ENCODE peak calls at places on chromosomes 5 and 9, in six cellular contexts. One of them, this sample, is unnamed.

GRCh38 chr5:1020461-1020961 is 11.9 kb downstream of the NKD2 start:
- DNase-seq in BJ: no peak
- DNase-seq in stimulated activated effector memory CD8-positive, alpha-beta T cell treated with anti-CD3 and anti-CD28 coated beads, Interleukin-12 subunit alpha, Interleukin-12 subunit beta, amount 100 ng/mL, for 72 hours: no peak
- DNase-seq in stimulated activated CD4-positive, alpha-beta T cell treated with anti-CD3 and anti-CD28 coated beads, Interleukin-2, amount 100 ng/mL, for 24 hours: no peak
- DNase-seq in sciatic nerve: no peak
- DNase-seq in NCI-H1092 treated with DMSO at 0.1 percent for 48 hours: no peak
- DNase-seq in this sample: no peak

GRCh38 chr5:103490340-103490739 is 72.2 kb downstream of the NUDT12 start:
- DNase-seq in stimulated activated CD4-positive, alpha-beta T cell treated with anti-CD3 and anti-CD28 coated beads, Interleukin-2, amount 100 ng/mL, for 24 hours: no peak
- DNase-seq in sciatic nerve: no peak
- DNase-seq in NCI-H1092 treated with DMSO at 0.1 percent for 48 hours: no peak
- DNase-seq in BJ: no peak
- DNase-seq in stimulated activated effector memory CD8-positive, alpha-beta T cell treated with anti-CD3 and anti-CD28 coated beads, Interleukin-12 subunit alpha, Interleukin-12 subunit beta, amount 100 ng/mL, for 72 hours: no peak
- DNase-seq in this sample: no peak

GRCh38 chr5:60810438-60811085 is 33.5 kb downstream of the ELOVL7 start:
- DNase-seq in stimulated activated effector memory CD8-positive, alpha-beta T cell treated with anti-CD3 and anti-CD28 coated beads, Interleukin-12 subunit alpha, Interleukin-12 subunit beta, amount 100 ng/mL, for 72 hours: no peak
- DNase-seq in stimulated activated CD4-positive, alpha-beta T cell treated with anti-CD3 and anti-CD28 coated beads, Interleukin-2, amount 100 ng/mL, for 24 hours: no peak
- DNase-seq in BJ: no peak
- DNase-seq in sciatic nerve: no peak
- DNase-seq in NCI-H1092 treated with DMSO at 0.1 percent for 48 hours: no peak
- DNase-seq in this sample: no peak

GRCh38 chr5:17360879-17361278 is 137.2 kb upstream of the TAF11L2 start:
- DNase-seq in stimulated activated effector memory CD8-positive, alpha-beta T cell treated with anti-CD3 and anti-CD28 coated beads, Interleukin-12 subunit alpha, Interleukin-12 subunit beta, amount 100 ng/mL, for 72 hours: no peak
- DNase-seq in BJ: no peak
- DNase-seq in sciatic nerve: no peak
- DNase-seq in stimulated activated CD4-positive, alpha-beta T cell treated with anti-CD3 and anti-CD28 coated beads, Interleukin-2, amount 100 ng/mL, for 24 hours: no peak
- DNase-seq in NCI-H1092 treated with DMSO at 0.1 percent for 48 hours: no peak
- DNase-seq in this sample: no peak

GRCh38 chr9:128349125-128349524 is 8.8 kb downstream of the SLC27A4 start:
- DNase-seq in NCI-H1092 treated with DMSO at 0.1 percent for 48 hours: no peak
- DNase-seq in stimulated activated CD4-positive, alpha-beta T cell treated with anti-CD3 and anti-CD28 coated beads, Interleukin-2, amount 100 ng/mL, for 24 hours: no peak
- DNase-seq in sciatic nerve: no peak
- DNase-seq in stimulated activated effector memory CD8-positive, alpha-beta T cell treated with anti-CD3 and anti-CD28 coated beads, Interleukin-12 subunit alpha, Interleukin-12 subunit beta, amount 100 ng/mL, for 72 hours: no peak
- DNase-seq in BJ: no peak
- DNase-seq in this sample: no peak

GRCh38 chr5:170631471-170632195 is 127.8 kb downstream of the KCNIP1 start:
- DNase-seq in stimulated activated effector memory CD8-positive, alpha-beta T cell treated with anti-CD3 and anti-CD28 coated beads, Interleukin-12 subunit alpha, Interleukin-12 subunit beta, amount 100 ng/mL, for 72 hours: no peak
- DNase-seq in BJ: no peak
- DNase-seq in sciatic nerve: peak
- DNase-seq in NCI-H1092 treated with DMSO at 0.1 percent for 48 hours: no peak
- DNase-seq in stimulated activated CD4-positive, alpha-beta T cell treated with anti-CD3 and anti-CD28 coated beads, Interleukin-2, amount 100 ng/mL, for 24 hours: no peak
- DNase-seq in this sample: no peak

GRCh38 chr9:134135343-134136116 is at the start of gene WDR5:
- DNase-seq in BJ: no peak
- DNase-seq in sciatic nerve: peak
- DNase-seq in stimulated activated CD4-positive, alpha-beta T cell treated with anti-CD3 and anti-CD28 coated beads, Interleukin-2, amount 100 ng/mL, for 24 hours: peak
- DNase-seq in stimulated activated effector memory CD8-positive, alpha-beta T cell treated with anti-CD3 and anti-CD28 coated beads, Interleukin-12 subunit alpha, Interleukin-12 subunit beta, amount 100 ng/mL, for 72 hours: peak
- DNase-seq in NCI-H1092 treated with DMSO at 0.1 percent for 48 hours: peak
- DNase-seq in this sample: peak

GRCh38 chr5:132822650-132823480 is 7.6 kb downstream of the SHROOM1 start:
- DNase-seq in stimulated activated CD4-positive, alpha-beta T cell treated with anti-CD3 and anti-CD28 coated beads, Interleukin-2, amount 100 ng/mL, for 24 hours: no peak
- DNase-seq in sciatic nerve: no peak
- DNase-seq in BJ: no peak
- DNase-seq in NCI-H1092 treated with DMSO at 0.1 percent for 48 hours: no peak
- DNase-seq in stimulated activated effector memory CD8-positive, alpha-beta T cell treated with anti-CD3 and anti-CD28 coated beads, Interleukin-12 subunit alpha, Interleukin-12 subunit beta, amount 100 ng/mL, for 72 hours: no peak
- DNase-seq in this sample: no peak

GRCh38 chr5:20166496-20166895 is 178.5 kb upstream of the CDH18 start:
- DNase-seq in BJ: no peak
- DNase-seq in sciatic nerve: no peak
- DNase-seq in NCI-H1092 treated with DMSO at 0.1 percent for 48 hours: peak
- DNase-seq in stimulated activated CD4-positive, alpha-beta T cell treated with anti-CD3 and anti-CD28 coated beads, Interleukin-2, amount 100 ng/mL, for 24 hours: no peak
- DNase-seq in stimulated activated effector memory CD8-positive, alpha-beta T cell treated with anti-CD3 and anti-CD28 coated beads, Interleukin-12 subunit alpha, Interleukin-12 subunit beta, amount 100 ng/mL, for 72 hours: no peak
- DNase-seq in this sample: no peak

GRCh38 chr5:37054391-37054790 is 177.8 kb downstream of the NIPBL start:
- DNase-seq in sciatic nerve: no peak
- DNase-seq in NCI-H1092 treated with DMSO at 0.1 percent for 48 hours: no peak
- DNase-seq in BJ: no peak
- DNase-seq in stimulated activated effector memory CD8-positive, alpha-beta T cell treated with anti-CD3 and anti-CD28 coated beads, Interleukin-12 subunit alpha, Interleukin-12 subunit beta, amount 100 ng/mL, for 72 hours: no peak
- DNase-seq in stimulated activated CD4-positive, alpha-beta T cell treated with anti-CD3 and anti-CD28 coated beads, Interleukin-2, amount 100 ng/mL, for 24 hours: no peak
- DNase-seq in this sample: no peak

GRCh38 chr9:74379718-74380117 is 117.4 kb upstream of the RORB start:
- DNase-seq in NCI-H1092 treated with DMSO at 0.1 percent for 48 hours: peak
- DNase-seq in sciatic nerve: no peak
- DNase-seq in stimulated activated effector memory CD8-positive, alpha-beta T cell treated with anti-CD3 and anti-CD28 coated beads, Interleukin-12 subunit alpha, Interleukin-12 subunit beta, amount 100 ng/mL, for 72 hours: no peak
- DNase-seq in BJ: no peak
- DNase-seq in stimulated activated CD4-positive, alpha-beta T cell treated with anti-CD3 and anti-CD28 coated beads, Interleukin-2, amount 100 ng/mL, for 24 hours: no peak
- DNase-seq in this sample: no peak

GRCh38 chr9:114452219-114453169 is 52.8 kb downstream of the WHRN start:
- DNase-seq in sciatic nerve: no peak
- DNase-seq in BJ: no peak
- DNase-seq in stimulated activated effector memory CD8-positive, alpha-beta T cell treated with anti-CD3 and anti-CD28 coated beads, Interleukin-12 subunit alpha, Interleukin-12 subunit beta, amount 100 ng/mL, for 72 hours: no peak
- DNase-seq in stimulated activated CD4-positive, alpha-beta T cell treated with anti-CD3 and anti-CD28 coated beads, Interleukin-2, amount 100 ng/mL, for 24 hours: no peak
- DNase-seq in NCI-H1092 treated with DMSO at 0.1 percent for 48 hours: peak
- DNase-seq in this sample: no peak

GRCh38 chr9:6703898-6704639 is 53.7 kb upstream of the KDM4C start:
- DNase-seq in NCI-H1092 treated with DMSO at 0.1 percent for 48 hours: peak
- DNase-seq in BJ: no peak
- DNase-seq in sciatic nerve: peak
- DNase-seq in stimulated activated CD4-positive, alpha-beta T cell treated with anti-CD3 and anti-CD28 coated beads, Interleukin-2, amount 100 ng/mL, for 24 hours: peak
- DNase-seq in stimulated activated effector memory CD8-positive, alpha-beta T cell treated with anti-CD3 and anti-CD28 coated beads, Interleukin-12 subunit alpha, Interleukin-12 subunit beta, amount 100 ng/mL, for 72 hours: peak
- DNase-seq in this sample: peak

GRCh38 chr5:131795128-131795719 is 1.6 kb downstream of the FNIP1 start:
- DNase-seq in NCI-H1092 treated with DMSO at 0.1 percent for 48 hours: no peak
- DNase-seq in sciatic nerve: no peak
- DNase-seq in stimulated activated effector memory CD8-positive, alpha-beta T cell treated with anti-CD3 and anti-CD28 coated beads, Interleukin-12 subunit alpha, Interleukin-12 subunit beta, amount 100 ng/mL, for 72 hours: no peak
- DNase-seq in BJ: no peak
- DNase-seq in stimulated activated CD4-positive, alpha-beta T cell treated with anti-CD3 and anti-CD28 coated beads, Interleukin-2, amount 100 ng/mL, for 24 hours: no peak
- DNase-seq in this sample: no peak

GRCh38 chr9:38681747-38682227 is 38.1 kb downstream of the FAM240B start:
- DNase-seq in sciatic nerve: no peak
- DNase-seq in BJ: peak
- DNase-seq in NCI-H1092 treated with DMSO at 0.1 percent for 48 hours: no peak
- DNase-seq in stimulated activated effector memory CD8-positive, alpha-beta T cell treated with anti-CD3 and anti-CD28 coated beads, Interleukin-12 subunit alpha, Interleukin-12 subunit beta, amount 100 ng/mL, for 72 hours: no peak
- DNase-seq in stimulated activated CD4-positive, alpha-beta T cell treated with anti-CD3 and anti-CD28 coated beads, Interleukin-2, amount 100 ng/mL, for 24 hours: no peak
- DNase-seq in this sample: peak

GRCh38 chr5:74504463-74504862 is 136.1 kb downstream of the ENC1 start:
- DNase-seq in stimulated activated effector memory CD8-positive, alpha-beta T cell treated with anti-CD3 and anti-CD28 coated beads, Interleukin-12 subunit alpha, Interleukin-12 subunit beta, amount 100 ng/mL, for 72 hours: no peak
- DNase-seq in sciatic nerve: no peak
- DNase-seq in BJ: no peak
- DNase-seq in stimulated activated CD4-positive, alpha-beta T cell treated with anti-CD3 and anti-CD28 coated beads, Interleukin-2, amount 100 ng/mL, for 24 hours: no peak
- DNase-seq in NCI-H1092 treated with DMSO at 0.1 percent for 48 hours: no peak
- DNase-seq in this sample: no peak

GRCh38 chr9:78788101-78788500 is 491.2 kb downstream of the PSAT1 start:
- DNase-seq in stimulated activated CD4-positive, alpha-beta T cell treated with anti-CD3 and anti-CD28 coated beads, Interleukin-2, amount 100 ng/mL, for 24 hours: no peak
- DNase-seq in NCI-H1092 treated with DMSO at 0.1 percent for 48 hours: no peak
- DNase-seq in BJ: no peak
- DNase-seq in sciatic nerve: no peak
- DNase-seq in stimulated activated effector memory CD8-positive, alpha-beta T cell treated with anti-CD3 and anti-CD28 coated beads, Interleukin-12 subunit alpha, Interleukin-12 subunit beta, amount 100 ng/mL, for 72 hours: no peak
- DNase-seq in this sample: no peak

GRCh38 chr5:78492216-78492615 is 131.8 kb downstream of the SCAMP1 start:
- DNase-seq in stimulated activated CD4-positive, alpha-beta T cell treated with anti-CD3 and anti-CD28 coated beads, Interleukin-2, amount 100 ng/mL, for 24 hours: no peak
- DNase-seq in NCI-H1092 treated with DMSO at 0.1 percent for 48 hours: no peak
- DNase-seq in BJ: no peak
- DNase-seq in sciatic nerve: no peak
- DNase-seq in stimulated activated effector memory CD8-positive, alpha-beta T cell treated with anti-CD3 and anti-CD28 coated beads, Interleukin-12 subunit alpha, Interleukin-12 subunit beta, amount 100 ng/mL, for 72 hours: no peak
- DNase-seq in this sample: no peak

GRCh38 chr5:93915142-93915553 is 173.7 kb upstream of the POU5F2 start:
- DNase-seq in NCI-H1092 treated with DMSO at 0.1 percent for 48 hours: peak
- DNase-seq in BJ: no peak
- DNase-seq in stimulated activated effector memory CD8-positive, alpha-beta T cell treated with anti-CD3 and anti-CD28 coated beads, Interleukin-12 subunit alpha, Interleukin-12 subunit beta, amount 100 ng/mL, for 72 hours: no peak
- DNase-seq in stimulated activated CD4-positive, alpha-beta T cell treated with anti-CD3 and anti-CD28 coated beads, Interleukin-2, amount 100 ng/mL, for 24 hours: no peak
- DNase-seq in sciatic nerve: no peak
- DNase-seq in this sample: peak

GRCh38 chr9:82745919-82746318 is 317.0 kb downstream of the RASEF start:
- DNase-seq in BJ: no peak
- DNase-seq in sciatic nerve: no peak
- DNase-seq in stimulated activated CD4-positive, alpha-beta T cell treated with anti-CD3 and anti-CD28 coated beads, Interleukin-2, amount 100 ng/mL, for 24 hours: no peak
- DNase-seq in NCI-H1092 treated with DMSO at 0.1 percent for 48 hours: no peak
- DNase-seq in stimulated activated effector memory CD8-positive, alpha-beta T cell treated with anti-CD3 and anti-CD28 coated beads, Interleukin-12 subunit alpha, Interleukin-12 subunit beta, amount 100 ng/mL, for 72 hours: no peak
- DNase-seq in this sample: no peak

GRCh38 chr5:140058212-140058932 is 15.3 kb upstream of the NRG2 start:
- DNase-seq in NCI-H1092 treated with DMSO at 0.1 percent for 48 hours: no peak
- DNase-seq in BJ: no peak
- DNase-seq in stimulated activated effector memory CD8-positive, alpha-beta T cell treated with anti-CD3 and anti-CD28 coated beads, Interleukin-12 subunit alpha, Interleukin-12 subunit beta, amount 100 ng/mL, for 72 hours: no peak
- DNase-seq in stimulated activated CD4-positive, alpha-beta T cell treated with anti-CD3 and anti-CD28 coated beads, Interleukin-2, amount 100 ng/mL, for 24 hours: no peak
- DNase-seq in sciatic nerve: no peak
- DNase-seq in this sample: no peak

GRCh38 chr5:158436271-158437065 is 577.5 kb upstream of the CLINT1 start:
- DNase-seq in stimulated activated effector memory CD8-positive, alpha-beta T cell treated with anti-CD3 and anti-CD28 coated beads, Interleukin-12 subunit alpha, Interleukin-12 subunit beta, amount 100 ng/mL, for 72 hours: no peak
- DNase-seq in stimulated activated CD4-positive, alpha-beta T cell treated with anti-CD3 and anti-CD28 coated beads, Interleukin-2, amount 100 ng/mL, for 24 hours: no peak
- DNase-seq in NCI-H1092 treated with DMSO at 0.1 percent for 48 hours: no peak
- DNase-seq in sciatic nerve: no peak
- DNase-seq in BJ: no peak
- DNase-seq in this sample: no peak

GRCh38 chr9:129148463-129149204 is 29.4 kb downstream of the IER5L start:
- DNase-seq in sciatic nerve: no peak
- DNase-seq in stimulated activated effector memory CD8-positive, alpha-beta T cell treated with anti-CD3 and anti-CD28 coated beads, Interleukin-12 subunit alpha, Interleukin-12 subunit beta, amount 100 ng/mL, for 72 hours: no peak
- DNase-seq in stimulated activated CD4-positive, alpha-beta T cell treated with anti-CD3 and anti-CD28 coated beads, Interleukin-2, amount 100 ng/mL, for 24 hours: no peak
- DNase-seq in BJ: no peak
- DNase-seq in NCI-H1092 treated with DMSO at 0.1 percent for 48 hours: no peak
- DNase-seq in this sample: no peak

GRCh38 chr5:97365173-97365845 is 182.3 kb upstream of the RIOK2 start:
- DNase-seq in BJ: no peak
- DNase-seq in NCI-H1092 treated with DMSO at 0.1 percent for 48 hours: no peak
- DNase-seq in sciatic nerve: no peak
- DNase-seq in stimulated activated effector memory CD8-positive, alpha-beta T cell treated with anti-CD3 and anti-CD28 coated beads, Interleukin-12 subunit alpha, Interleukin-12 subunit beta, amount 100 ng/mL, for 72 hours: no peak
- DNase-seq in stimulated activated CD4-positive, alpha-beta T cell treated with anti-CD3 and anti-CD28 coated beads, Interleukin-2, amount 100 ng/mL, for 24 hours: no peak
- DNase-seq in this sample: no peak

GRCh38 chr9:117546894-117547293 is 132.0 kb upstream of the ASTN2 start:
- DNase-seq in stimulated activated CD4-positive, alpha-beta T cell treated with anti-CD3 and anti-CD28 coated beads, Interleukin-2, amount 100 ng/mL, for 24 hours: no peak
- DNase-seq in BJ: no peak
- DNase-seq in stimulated activated effector memory CD8-positive, alpha-beta T cell treated with anti-CD3 and anti-CD28 coated beads, Interleukin-12 subunit alpha, Interleukin-12 subunit beta, amount 100 ng/mL, for 72 hours: no peak
- DNase-seq in NCI-H1092 treated with DMSO at 0.1 percent for 48 hours: no peak
- DNase-seq in sciatic nerve: no peak
- DNase-seq in this sample: no peak

GRCh38 chr9:123796073-123796472 is 133.9 kb downstream of the DENND1A start:
- DNase-seq in sciatic nerve: no peak
- DNase-seq in NCI-H1092 treated with DMSO at 0.1 percent for 48 hours: no peak
- DNase-seq in stimulated activated effector memory CD8-positive, alpha-beta T cell treated with anti-CD3 and anti-CD28 coated beads, Interleukin-12 subunit alpha, Interleukin-12 subunit beta, amount 100 ng/mL, for 72 hours: no peak
- DNase-seq in BJ: no peak
- DNase-seq in stimulated activated CD4-positive, alpha-beta T cell treated with anti-CD3 and anti-CD28 coated beads, Interleukin-2, amount 100 ng/mL, for 24 hours: no peak
- DNase-seq in this sample: no peak

GRCh38 chr9:27292646-27293045 is 4.3 kb downstream of the EQTN start:
- DNase-seq in NCI-H1092 treated with DMSO at 0.1 percent for 48 hours: no peak
- DNase-seq in sciatic nerve: peak
- DNase-seq in BJ: peak
- DNase-seq in stimulated activated effector memory CD8-positive, alpha-beta T cell treated with anti-CD3 and anti-CD28 coated beads, Interleukin-12 subunit alpha, Interleukin-12 subunit beta, amount 100 ng/mL, for 72 hours: no peak
- DNase-seq in stimulated activated CD4-positive, alpha-beta T cell treated with anti-CD3 and anti-CD28 coated beads, Interleukin-2, amount 100 ng/mL, for 24 hours: no peak
- DNase-seq in this sample: peak

GRCh38 chr9:20559236-20559896 is 62.9 kb downstream of the MLLT3 start:
- DNase-seq in stimulated activated CD4-positive, alpha-beta T cell treated with anti-CD3 and anti-CD28 coated beads, Interleukin-2, amount 100 ng/mL, for 24 hours: no peak
- DNase-seq in stimulated activated effector memory CD8-positive, alpha-beta T cell treated with anti-CD3 and anti-CD28 coated beads, Interleukin-12 subunit alpha, Interleukin-12 subunit beta, amount 100 ng/mL, for 72 hours: no peak
- DNase-seq in sciatic nerve: no peak
- DNase-seq in NCI-H1092 treated with DMSO at 0.1 percent for 48 hours: no peak
- DNase-seq in BJ: no peak
- DNase-seq in this sample: no peak